ENCODE peak calls at places on chromosomes 2 and 18, in seven cellular contexts. One of them, this sample, is unnamed.

GRCh38 chr18:51053822-51054221 is 23.8 kb downstream of the SMAD4 start:
- DNase-seq in HCT116: no peak
- DNase-seq in erythroblast: no peak
- DNase-seq in stimulated activated CD4-positive, alpha-beta T cell treated with anti-CD3 and anti-CD28 coated beads, Interleukin-12 subunit alpha, Interleukin-12 subunit beta, amount 100 ng/mL, for 48 hours: no peak
- DNase-seq in islet precursor cell: no peak
- DNase-seq in Kasumi-1: no peak
- DNase-seq in NCI-H460: no peak
- DNase-seq in this sample: no peak

GRCh38 chr18:62555135-62555534 is 32.3 kb downstream of the ZCCHC2 start:
- DNase-seq in NCI-H460: no peak
- DNase-seq in islet precursor cell: no peak
- DNase-seq in HCT116: no peak
- DNase-seq in erythroblast: peak; percentile 88
- DNase-seq in stimulated activated CD4-positive, alpha-beta T cell treated with anti-CD3 and anti-CD28 coated beads, Interleukin-12 subunit alpha, Interleukin-12 subunit beta, amount 100 ng/mL, for 48 hours: no peak
- DNase-seq in Kasumi-1: no peak
- DNase-seq in this sample: no peak

GRCh38 chr2:236047886-236048540 is 120.2 kb downstream of the GBX2 start:
- DNase-seq in Kasumi-1: no peak
- DNase-seq in stimulated activated CD4-positive, alpha-beta T cell treated with anti-CD3 and anti-CD28 coated beads, Interleukin-12 subunit alpha, Interleukin-12 subunit beta, amount 100 ng/mL, for 48 hours: no peak
- DNase-seq in erythroblast: peak; percentile 8
- DNase-seq in islet precursor cell: no peak
- DNase-seq in NCI-H460: no peak
- DNase-seq in HCT116: no peak
- DNase-seq in this sample: no peak

GRCh38 chr2:136131961-136132839 is 14.3 kb upstream of the CXCR4 start:
- DNase-seq in stimulated activated CD4-positive, alpha-beta T cell treated with anti-CD3 and anti-CD28 coated beads, Interleukin-12 subunit alpha, Interleukin-12 subunit beta, amount 100 ng/mL, for 48 hours: peak; percentile 47
- DNase-seq in NCI-H460: no peak
- DNase-seq in Kasumi-1: no peak
- DNase-seq in islet precursor cell: no peak
- DNase-seq in HCT116: no peak
- DNase-seq in erythroblast: no peak
- DNase-seq in this sample: no peak

GRCh38 chr2:132804045-132804444 is 134.0 kb upstream of the LYPD1 start:
- DNase-seq in erythroblast: no peak
- DNase-seq in islet precursor cell: peak; percentile 62
- DNase-seq in NCI-H460: peak; percentile 54
- DNase-seq in HCT116: no peak
- DNase-seq in Kasumi-1: peak; percentile 70
- DNase-seq in stimulated activated CD4-positive, alpha-beta T cell treated with anti-CD3 and anti-CD28 coated beads, Interleukin-12 subunit alpha, Interleukin-12 subunit beta, amount 100 ng/mL, for 48 hours: no peak
- DNase-seq in this sample: no peak

GRCh38 chr2:7749895-7750559 is 832.8 kb downstream of the RNF144A start:
- DNase-seq in stimulated activated CD4-positive, alpha-beta T cell treated with anti-CD3 and anti-CD28 coated beads, Interleukin-12 subunit alpha, Interleukin-12 subunit beta, amount 100 ng/mL, for 48 hours: no peak
- DNase-seq in HCT116: no peak
- DNase-seq in NCI-H460: no peak
- DNase-seq in Kasumi-1: no peak
- DNase-seq in erythroblast: no peak
- DNase-seq in islet precursor cell: no peak
- DNase-seq in this sample: no peak

GRCh38 chr18:63132819-63133200 is 186.8 kb downstream of the BCL2 start:
- DNase-seq in HCT116: no peak
- DNase-seq in islet precursor cell: no peak
- DNase-seq in stimulated activated CD4-positive, alpha-beta T cell treated with anti-CD3 and anti-CD28 coated beads, Interleukin-12 subunit alpha, Interleukin-12 subunit beta, amount 100 ng/mL, for 48 hours: no peak
- DNase-seq in erythroblast: no peak
- DNase-seq in NCI-H460: no peak
- DNase-seq in Kasumi-1: no peak
- DNase-seq in this sample: no peak

GRCh38 chr2:208266641-208267335 is 733 bp downstream of the PIKFYVE start:
- DNase-seq in HCT116: no peak
- DNase-seq in stimulated activated CD4-positive, alpha-beta T cell treated with anti-CD3 and anti-CD28 coated beads, Interleukin-12 subunit alpha, Interleukin-12 subunit beta, amount 100 ng/mL, for 48 hours: peak; percentile 11
- DNase-seq in islet precursor cell: no peak
- DNase-seq in Kasumi-1: no peak
- DNase-seq in NCI-H460: no peak
- DNase-seq in erythroblast: peak; percentile 71
- DNase-seq in this sample: no peak

GRCh38 chr2:213476641-213477040 is 192.4 kb downstream of the SPAG16 start:
- DNase-seq in islet precursor cell: no peak
- DNase-seq in Kasumi-1: no peak
- DNase-seq in NCI-H460: no peak
- DNase-seq in erythroblast: no peak
- DNase-seq in HCT116: no peak
- DNase-seq in stimulated activated CD4-positive, alpha-beta T cell treated with anti-CD3 and anti-CD28 coated beads, Interleukin-12 subunit alpha, Interleukin-12 subunit beta, amount 100 ng/mL, for 48 hours: no peak
- DNase-seq in this sample: no peak

GRCh38 chr2:193542762-193543161 is 1348.0 kb upstream of the TMEFF2 start:
- DNase-seq in stimulated activated CD4-positive, alpha-beta T cell treated with anti-CD3 and anti-CD28 coated beads, Interleukin-12 subunit alpha, Interleukin-12 subunit beta, amount 100 ng/mL, for 48 hours: no peak
- DNase-seq in NCI-H460: no peak
- DNase-seq in HCT116: no peak
- DNase-seq in erythroblast: no peak
- DNase-seq in Kasumi-1: no peak
- DNase-seq in islet precursor cell: no peak
- DNase-seq in this sample: no peak